ENCODE peak calls at places on chromosome 22, in seven cellular contexts. One of them, this sample, is unnamed.

GRCh38 chr22:25903294-25903693 is 161.3 kb downstream of the MYO18B start:
- DNase-seq in NCI-H524: no peak
- DNase-seq in chondrocyte: no peak
- DNase-seq in T-helper 9 cell: no peak
- DNase-seq in NCI-H2227 treated with DMSO at 0.1 percent for 48 hours: no peak
- DNase-seq in mesothelial cell of epicardium: no peak
- DNase-seq in activated CD8-positive, alpha-beta memory T cell treated with anti-CD3 and anti-CD28 coated beads, Interleukin-2, amount 50 U/mL, for 4 hours: no peak
- DNase-seq in this sample: no peak

GRCh38 chr22:49046546-49047305 is 780.9 kb downstream of the BRD1 start:
- DNase-seq in NCI-H524: peak
- DNase-seq in chondrocyte: no peak
- DNase-seq in T-helper 9 cell: no peak
- DNase-seq in NCI-H2227 treated with DMSO at 0.1 percent for 48 hours: no peak
- DNase-seq in mesothelial cell of epicardium: peak
- DNase-seq in activated CD8-positive, alpha-beta memory T cell treated with anti-CD3 and anti-CD28 coated beads, Interleukin-2, amount 50 U/mL, for 4 hours: no peak
- DNase-seq in this sample: peak

GRCh38 chr22:22943521-22944267 is 56.1 kb downstream of the IGLL5 start:
- DNase-seq in NCI-H524: no peak
- DNase-seq in chondrocyte: no peak
- DNase-seq in T-helper 9 cell: no peak
- DNase-seq in NCI-H2227 treated with DMSO at 0.1 percent for 48 hours: no peak
- DNase-seq in mesothelial cell of epicardium: peak
- DNase-seq in activated CD8-positive, alpha-beta memory T cell treated with anti-CD3 and anti-CD28 coated beads, Interleukin-2, amount 50 U/mL, for 4 hours: no peak
- DNase-seq in this sample: peak

GRCh38 chr22:46827072-46827780 is 64.8 kb downstream of the TBC1D22A start:
- DNase-seq in NCI-H524: no peak
- DNase-seq in chondrocyte: no peak
- DNase-seq in T-helper 9 cell: no peak
- DNase-seq in NCI-H2227 treated with DMSO at 0.1 percent for 48 hours: no peak
- DNase-seq in mesothelial cell of epicardium: no peak
- DNase-seq in activated CD8-positive, alpha-beta memory T cell treated with anti-CD3 and anti-CD28 coated beads, Interleukin-2, amount 50 U/mL, for 4 hours: peak
- DNase-seq in this sample: peak

GRCh38 chr22:39214383-39215069 is 30.3 kb downstream of the PDGFB start:
- DNase-seq in NCI-H524: no peak
- DNase-seq in chondrocyte: peak
- DNase-seq in T-helper 9 cell: no peak
- DNase-seq in NCI-H2227 treated with DMSO at 0.1 percent for 48 hours: no peak
- DNase-seq in mesothelial cell of epicardium: no peak
- DNase-seq in activated CD8-positive, alpha-beta memory T cell treated with anti-CD3 and anti-CD28 coated beads, Interleukin-2, amount 50 U/mL, for 4 hours: no peak
- DNase-seq in this sample: peak

GRCh38 chr22:33737662-33738061 is 182.6 kb downstream of the LARGE1 start:
- DNase-seq in NCI-H524: no peak
- DNase-seq in chondrocyte: no peak
- DNase-seq in T-helper 9 cell: no peak
- DNase-seq in NCI-H2227 treated with DMSO at 0.1 percent for 48 hours: peak
- DNase-seq in mesothelial cell of epicardium: no peak
- DNase-seq in activated CD8-positive, alpha-beta memory T cell treated with anti-CD3 and anti-CD28 coated beads, Interleukin-2, amount 50 U/mL, for 4 hours: no peak
- DNase-seq in this sample: no peak

GRCh38 chr22:43110444-43110926 is at the start of gene BIK:
- DNase-seq in NCI-H524: peak
- DNase-seq in chondrocyte: no peak
- DNase-seq in T-helper 9 cell: peak
- DNase-seq in NCI-H2227 treated with DMSO at 0.1 percent for 48 hours: no peak
- DNase-seq in mesothelial cell of epicardium: no peak
- DNase-seq in activated CD8-positive, alpha-beta memory T cell treated with anti-CD3 and anti-CD28 coated beads, Interleukin-2, amount 50 U/mL, for 4 hours: peak
- DNase-seq in this sample: peak

GRCh38 chr22:31789803-31790202 is 36.0 kb downstream of the DEPDC5 start:
- DNase-seq in NCI-H524: no peak
- DNase-seq in chondrocyte: no peak
- DNase-seq in T-helper 9 cell: no peak
- DNase-seq in NCI-H2227 treated with DMSO at 0.1 percent for 48 hours: no peak
- DNase-seq in mesothelial cell of epicardium: no peak
- DNase-seq in activated CD8-positive, alpha-beta memory T cell treated with anti-CD3 and anti-CD28 coated beads, Interleukin-2, amount 50 U/mL, for 4 hours: no peak
- DNase-seq in this sample: no peak

GRCh38 chr22:42814215-42814614 is 42.9 kb downstream of the ARFGAP3 start:
- DNase-seq in NCI-H524: peak
- DNase-seq in chondrocyte: no peak
- DNase-seq in T-helper 9 cell: no peak
- DNase-seq in NCI-H2227 treated with DMSO at 0.1 percent for 48 hours: no peak
- DNase-seq in mesothelial cell of epicardium: no peak
- DNase-seq in activated CD8-positive, alpha-beta memory T cell treated with anti-CD3 and anti-CD28 coated beads, Interleukin-2, amount 50 U/mL, for 4 hours: no peak
- DNase-seq in this sample: no peak

GRCh38 chr22:40709752-40710413 is 30.6 kb downstream of the MCHR1 start:
- DNase-seq in NCI-H524: peak
- DNase-seq in chondrocyte: no peak
- DNase-seq in T-helper 9 cell: no peak
- DNase-seq in NCI-H2227 treated with DMSO at 0.1 percent for 48 hours: no peak
- DNase-seq in mesothelial cell of epicardium: no peak
- DNase-seq in activated CD8-positive, alpha-beta memory T cell treated with anti-CD3 and anti-CD28 coated beads, Interleukin-2, amount 50 U/mL, for 4 hours: no peak
- DNase-seq in this sample: no peak

GRCh38 chr22:44129614-44129976 is 51.1 kb upstream of the PARVG start:
- DNase-seq in NCI-H524: peak
- DNase-seq in chondrocyte: no peak
- DNase-seq in T-helper 9 cell: no peak
- DNase-seq in NCI-H2227 treated with DMSO at 0.1 percent for 48 hours: no peak
- DNase-seq in mesothelial cell of epicardium: no peak
- DNase-seq in activated CD8-positive, alpha-beta memory T cell treated with anti-CD3 and anti-CD28 coated beads, Interleukin-2, amount 50 U/mL, for 4 hours: no peak
- DNase-seq in this sample: no peak

GRCh38 chr22:43209523-43209890 is 22.6 kb upstream of the TTLL12 start:
- DNase-seq in NCI-H524: no peak
- DNase-seq in chondrocyte: peak
- DNase-seq in T-helper 9 cell: no peak
- DNase-seq in NCI-H2227 treated with DMSO at 0.1 percent for 48 hours: no peak
- DNase-seq in mesothelial cell of epicardium: no peak
- DNase-seq in activated CD8-positive, alpha-beta memory T cell treated with anti-CD3 and anti-CD28 coated beads, Interleukin-2, amount 50 U/mL, for 4 hours: no peak
- DNase-seq in this sample: no peak

GRCh38 chr22:17368727-17369552 is at the start of gene CECR2:
- DNase-seq in NCI-H524: peak
- DNase-seq in chondrocyte: no peak
- DNase-seq in T-helper 9 cell: no peak
- DNase-seq in NCI-H2227 treated with DMSO at 0.1 percent for 48 hours: peak
- DNase-seq in mesothelial cell of epicardium: peak
- DNase-seq in activated CD8-positive, alpha-beta memory T cell treated with anti-CD3 and anti-CD28 coated beads, Interleukin-2, amount 50 U/mL, for 4 hours: no peak
- DNase-seq in this sample: no peak

GRCh38 chr22:27474711-27475547 is 326.6 kb downstream of the MN1 start:
- DNase-seq in NCI-H524: no peak
- DNase-seq in chondrocyte: no peak
- DNase-seq in T-helper 9 cell: no peak
- DNase-seq in NCI-H2227 treated with DMSO at 0.1 percent for 48 hours: no peak
- DNase-seq in mesothelial cell of epicardium: peak
- DNase-seq in activated CD8-positive, alpha-beta memory T cell treated with anti-CD3 and anti-CD28 coated beads, Interleukin-2, amount 50 U/mL, for 4 hours: no peak
- DNase-seq in this sample: no peak

GRCh38 chr22:41429232-41429945 is 17.2 kb downstream of the TOB2 start:
- DNase-seq in NCI-H524: no peak
- DNase-seq in chondrocyte: no peak
- DNase-seq in T-helper 9 cell: no peak
- DNase-seq in NCI-H2227 treated with DMSO at 0.1 percent for 48 hours: no peak
- DNase-seq in mesothelial cell of epicardium: no peak
- DNase-seq in activated CD8-positive, alpha-beta memory T cell treated with anti-CD3 and anti-CD28 coated beads, Interleukin-2, amount 50 U/mL, for 4 hours: no peak
- DNase-seq in this sample: no peak

GRCh38 chr22:47213571-47214230 is 451.3 kb downstream of the TBC1D22A start:
- DNase-seq in NCI-H524: peak
- DNase-seq in chondrocyte: no peak
- DNase-seq in T-helper 9 cell: peak
- DNase-seq in NCI-H2227 treated with DMSO at 0.1 percent for 48 hours: no peak
- DNase-seq in mesothelial cell of epicardium: peak
- DNase-seq in activated CD8-positive, alpha-beta memory T cell treated with anti-CD3 and anti-CD28 coated beads, Interleukin-2, amount 50 U/mL, for 4 hours: peak
- DNase-seq in this sample: peak

GRCh38 chr22:50542416-50542927 is 3.2 kb upstream of the KLHDC7B start:
- DNase-seq in NCI-H524: no peak
- DNase-seq in chondrocyte: no peak
- DNase-seq in T-helper 9 cell: no peak
- DNase-seq in NCI-H2227 treated with DMSO at 0.1 percent for 48 hours: no peak
- DNase-seq in mesothelial cell of epicardium: no peak
- DNase-seq in activated CD8-positive, alpha-beta memory T cell treated with anti-CD3 and anti-CD28 coated beads, Interleukin-2, amount 50 U/mL, for 4 hours: no peak
- DNase-seq in this sample: peak

GRCh38 chr22:39205344-39206021 is 39.3 kb downstream of the PDGFB start:
- DNase-seq in NCI-H524: no peak
- DNase-seq in chondrocyte: peak
- DNase-seq in T-helper 9 cell: peak
- DNase-seq in NCI-H2227 treated with DMSO at 0.1 percent for 48 hours: no peak
- DNase-seq in mesothelial cell of epicardium: no peak
- DNase-seq in activated CD8-positive, alpha-beta memory T cell treated with anti-CD3 and anti-CD28 coated beads, Interleukin-2, amount 50 U/mL, for 4 hours: peak
- DNase-seq in this sample: peak

GRCh38 chr22:19696504-19697276 is 17.6 kb upstream of the SEPTIN5 start:
- DNase-seq in NCI-H524: no peak
- DNase-seq in chondrocyte: peak
- DNase-seq in T-helper 9 cell: no peak
- DNase-seq in NCI-H2227 treated with DMSO at 0.1 percent for 48 hours: no peak
- DNase-seq in mesothelial cell of epicardium: no peak
- DNase-seq in activated CD8-positive, alpha-beta memory T cell treated with anti-CD3 and anti-CD28 coated beads, Interleukin-2, amount 50 U/mL, for 4 hours: no peak
- DNase-seq in this sample: peak

GRCh38 chr22:31046591-31047226 is 34.4 kb upstream of the SMTN start:
- DNase-seq in NCI-H524: no peak
- DNase-seq in chondrocyte: no peak
- DNase-seq in T-helper 9 cell: no peak
- DNase-seq in NCI-H2227 treated with DMSO at 0.1 percent for 48 hours: no peak
- DNase-seq in mesothelial cell of epicardium: no peak
- DNase-seq in activated CD8-positive, alpha-beta memory T cell treated with anti-CD3 and anti-CD28 coated beads, Interleukin-2, amount 50 U/mL, for 4 hours: no peak
- DNase-seq in this sample: no peak

GRCh38 chr22:49199224-49199623 is 628.4 kb downstream of the BRD1 start:
- DNase-seq in NCI-H524: no peak
- DNase-seq in chondrocyte: peak
- DNase-seq in T-helper 9 cell: no peak
- DNase-seq in NCI-H2227 treated with DMSO at 0.1 percent for 48 hours: no peak
- DNase-seq in mesothelial cell of epicardium: no peak
- DNase-seq in activated CD8-positive, alpha-beta memory T cell treated with anti-CD3 and anti-CD28 coated beads, Interleukin-2, amount 50 U/mL, for 4 hours: no peak
- DNase-seq in this sample: peak

GRCh38 chr22:23086263-23086662 is 15.9 kb downstream of the GNAZ start:
- DNase-seq in NCI-H524: no peak
- DNase-seq in chondrocyte: no peak
- DNase-seq in T-helper 9 cell: no peak
- DNase-seq in NCI-H2227 treated with DMSO at 0.1 percent for 48 hours: no peak
- DNase-seq in mesothelial cell of epicardium: no peak
- DNase-seq in activated CD8-positive, alpha-beta memory T cell treated with anti-CD3 and anti-CD28 coated beads, Interleukin-2, amount 50 U/mL, for 4 hours: no peak
- DNase-seq in this sample: no peak

GRCh38 chr22:46149493-46149997 is 781 bp upstream of the PPARA start:
- DNase-seq in NCI-H524: peak
- DNase-seq in chondrocyte: no peak
- DNase-seq in T-helper 9 cell: peak
- DNase-seq in NCI-H2227 treated with DMSO at 0.1 percent for 48 hours: no peak
- DNase-seq in mesothelial cell of epicardium: no peak
- DNase-seq in activated CD8-positive, alpha-beta memory T cell treated with anti-CD3 and anti-CD28 coated beads, Interleukin-2, amount 50 U/mL, for 4 hours: peak
- DNase-seq in this sample: peak

GRCh38 chr22:43078522-43078921 is 10.7 kb downstream of the TTLL1 start:
- DNase-seq in NCI-H524: no peak
- DNase-seq in chondrocyte: no peak
- DNase-seq in T-helper 9 cell: no peak
- DNase-seq in NCI-H2227 treated with DMSO at 0.1 percent for 48 hours: peak
- DNase-seq in mesothelial cell of epicardium: no peak
- DNase-seq in activated CD8-positive, alpha-beta memory T cell treated with anti-CD3 and anti-CD28 coated beads, Interleukin-2, amount 50 U/mL, for 4 hours: no peak
- DNase-seq in this sample: no peak

GRCh38 chr22:44676441-44677298 is 25.3 kb upstream of the PRR5 start:
- DNase-seq in NCI-H524: peak
- DNase-seq in chondrocyte: peak
- DNase-seq in T-helper 9 cell: no peak
- DNase-seq in NCI-H2227 treated with DMSO at 0.1 percent for 48 hours: no peak
- DNase-seq in mesothelial cell of epicardium: no peak
- DNase-seq in activated CD8-positive, alpha-beta memory T cell treated with anti-CD3 and anti-CD28 coated beads, Interleukin-2, amount 50 U/mL, for 4 hours: no peak
- DNase-seq in this sample: no peak

GRCh38 chr22:31288496-31289235 is 3.6 kb downstream of the PIK3IP1 start:
- DNase-seq in NCI-H524: no peak
- DNase-seq in chondrocyte: no peak
- DNase-seq in T-helper 9 cell: no peak
- DNase-seq in NCI-H2227 treated with DMSO at 0.1 percent for 48 hours: no peak
- DNase-seq in mesothelial cell of epicardium: no peak
- DNase-seq in activated CD8-positive, alpha-beta memory T cell treated with anti-CD3 and anti-CD28 coated beads, Interleukin-2, amount 50 U/mL, for 4 hours: no peak
- DNase-seq in this sample: no peak

GRCh38 chr22:50483556-50483955 is 2.2 kb downstream of the ADM2 start:
- DNase-seq in NCI-H524: no peak
- DNase-seq in chondrocyte: no peak
- DNase-seq in T-helper 9 cell: no peak
- DNase-seq in NCI-H2227 treated with DMSO at 0.1 percent for 48 hours: no peak
- DNase-seq in mesothelial cell of epicardium: no peak
- DNase-seq in activated CD8-positive, alpha-beta memory T cell treated with anti-CD3 and anti-CD28 coated beads, Interleukin-2, amount 50 U/mL, for 4 hours: no peak
- DNase-seq in this sample: no peak

GRCh38 chr22:43449205-43449830 is 37.5 kb downstream of the MPPED1 start:
- DNase-seq in NCI-H524: no peak
- DNase-seq in chondrocyte: peak
- DNase-seq in T-helper 9 cell: no peak
- DNase-seq in NCI-H2227 treated with DMSO at 0.1 percent for 48 hours: no peak
- DNase-seq in mesothelial cell of epicardium: no peak
- DNase-seq in activated CD8-positive, alpha-beta memory T cell treated with anti-CD3 and anti-CD28 coated beads, Interleukin-2, amount 50 U/mL, for 4 hours: no peak
- DNase-seq in this sample: no peak

GRCh38 chr22:27192135-27192900 is 534.9 kb downstream of the MIAT start:
- DNase-seq in NCI-H524: peak
- DNase-seq in chondrocyte: no peak
- DNase-seq in T-helper 9 cell: no peak
- DNase-seq in NCI-H2227 treated with DMSO at 0.1 percent for 48 hours: no peak
- DNase-seq in mesothelial cell of epicardium: no peak
- DNase-seq in activated CD8-positive, alpha-beta memory T cell treated with anti-CD3 and anti-CD28 coated beads, Interleukin-2, amount 50 U/mL, for 4 hours: no peak
- DNase-seq in this sample: no peak

GRCh38 chr22:29443861-29444431 is 5.6 kb downstream of the RFPL1 start:
- DNase-seq in NCI-H524: no peak
- DNase-seq in chondrocyte: no peak
- DNase-seq in T-helper 9 cell: no peak
- DNase-seq in NCI-H2227 treated with DMSO at 0.1 percent for 48 hours: no peak
- DNase-seq in mesothelial cell of epicardium: no peak
- DNase-seq in activated CD8-positive, alpha-beta memory T cell treated with anti-CD3 and anti-CD28 coated beads, Interleukin-2, amount 50 U/mL, for 4 hours: no peak
- DNase-seq in this sample: no peak

GRCh38 chr22:34429314-34429713 is 509.0 kb upstream of the LARGE1 start:
- DNase-seq in NCI-H524: no peak
- DNase-seq in chondrocyte: no peak
- DNase-seq in T-helper 9 cell: no peak
- DNase-seq in NCI-H2227 treated with DMSO at 0.1 percent for 48 hours: no peak
- DNase-seq in mesothelial cell of epicardium: no peak
- DNase-seq in activated CD8-positive, alpha-beta memory T cell treated with anti-CD3 and anti-CD28 coated beads, Interleukin-2, amount 50 U/mL, for 4 hours: no peak
- DNase-seq in this sample: no peak

GRCh38 chr22:42138972-42139371 is 8.4 kb upstream of the CYP2D6 start:
- DNase-seq in NCI-H524: no peak
- DNase-seq in chondrocyte: no peak
- DNase-seq in T-helper 9 cell: no peak
- DNase-seq in NCI-H2227 treated with DMSO at 0.1 percent for 48 hours: no peak
- DNase-seq in mesothelial cell of epicardium: no peak
- DNase-seq in activated CD8-positive, alpha-beta memory T cell treated with anti-CD3 and anti-CD28 coated beads, Interleukin-2, amount 50 U/mL, for 4 hours: no peak
- DNase-seq in this sample: no peak